ENCODE peak calls at places on chromosomes 12 and 14, in four cellular contexts. W, Y, X and G are unnamed samples.

GRCh38 chr12:12811343-12811742 is 1.8 kb upstream of the DDX47 start:
- DNase-seq in Y (no peak), W (no peak), X (no peak), G (no peak)

GRCh38 chr12:52907092-52907810 is 2.4 kb upstream of the KRT8 start:
- DNase-seq in W (no peak), X (peak), Y (peak), G (peak)

GRCh38 chr14:76486251-76486743 is 110.4 kb downstream of the ESRRB start:
- DNase-seq in X (no peak), Y (no peak), W (no peak), G (no peak)

GRCh38 chr12:120369476-120370342 is 745 bp upstream of the MSI1 start:
- DNase-seq in W (no peak), Y (no peak), X (no peak), G (no peak)

GRCh38 chr12:2984249-2984648 is 25.1 kb downstream of the TEAD4 start:
- DNase-seq in W (no peak), X (no peak), Y (no peak), G (no peak)

GRCh38 chr14:81062380-81062779 is 107.0 kb downstream of the TSHR start:
- DNase-seq in Y (no peak), X (no peak), W (no peak), G (no peak)

GRCh38 chr12:32906407-32907165 is 10.0 kb upstream of the PKP2 start:
- DNase-seq in X (no peak), W (no peak), Y (no peak), G (no peak)

GRCh38 chr12:65313704-65314317 is 35.3 kb downstream of the MSRB3 start:
- DNase-seq in Y (peak), W (no peak), X (peak), G (peak)

GRCh38 chr14:81529391-81529790 is 4.3 kb downstream of the SEL1L start:
- DNase-seq in Y (no peak), W (peak), X (no peak), G (no peak)

GRCh38 chr12:89439946-89440345 is 84.7 kb downstream of the GALNT4 start:
- DNase-seq in X (peak), W (no peak), Y (peak), G (peak)